ENCODE peak calls at places on chromosomes 11 and 22, in six cellular contexts. H is mesendoderm, U is psoas muscle, V is lung, J is dorsolateral prefrontal cortex, K is bronchial epithelial cell. A is an unnamed sample.

GRCh38 chr22:30208631-30209603 is 37.6 kb downstream of the LIF start:
- DNase-seq in V (no peak), U (peak), H (peak), J (no peak), K (no peak), A (no peak)

GRCh38 chr11:120182790-120183491 is 27.9 kb upstream of the OAF start:
- DNase-seq in J (peak), H (peak), V (peak), K (peak), U (peak), A (no peak)

GRCh38 chr11:103633037-103633788 is 403.2 kb upstream of the DDI1 start:
- DNase-seq in U (no peak), J (no peak), K (no peak), H (peak), V (no peak), A (no peak)

GRCh38 chr11:33375688-33376311 is 118.6 kb downstream of the HIPK3 start:
- DNase-seq in H (peak), V (no peak), U (no peak), K (no peak), J (no peak), A (peak)

GRCh38 chr11:102633385-102634026 is 8.4 kb upstream of the MMP20 start:
- DNase-seq in K (no peak), J (no peak), U (no peak), V (no peak), H (no peak), A (no peak)

GRCh38 chr22:17339095-17339693 is 30.1 kb upstream of the CECR2 start:
- DNase-seq in V (no peak), H (peak), J (no peak), U (peak), K (peak), A (no peak)

GRCh38 chr22:29251265-29251664 is 16.5 kb downstream of the RHBDD3 start:
- DNase-seq in J (no peak), V (no peak), H (no peak), U (no peak), K (no peak), A (no peak)

GRCh38 chr11:11579012-11579755 is 42.6 kb downstream of the GALNT18 start:
- DNase-seq in J (no peak), V (peak), U (no peak), K (no peak), H (no peak), A (no peak)

GRCh38 chr11:7904910-7905309 is 26.2 kb downstream of the OR10A6 start:
- DNase-seq in K (peak), U (no peak), V (no peak), J (no peak), H (peak), A (no peak)

GRCh38 chr22:23065495-23066122 is 4.7 kb upstream of the GNAZ start:
- DNase-seq in H (no peak), U (peak), J (peak), K (no peak), V (no peak), A (no peak)

GRCh38 chr11:116422976-116423375 is 349.8 kb downstream of the BUD13 start:
- DNase-seq in H (peak), U (no peak), K (no peak), J (no peak), V (no peak), A (no peak)

GRCh38 chr11:107275632-107276031 is 182.0 kb downstream of the CWF19L2 start:
- DNase-seq in V (no peak), U (no peak), K (peak), H (no peak), J (no peak), A (no peak)

GRCh38 chr11:110147965-110148709 is 54.9 kb downstream of the ZC3H12C start:
- DNase-seq in V (no peak), K (peak), U (no peak), H (peak), J (no peak), A (no peak)

GRCh38 chr11:12174145-12175143 is 64.1 kb downstream of the MICAL2 start:
- DNase-seq in K (peak), J (no peak), H (no peak), V (no peak), U (no peak), A (no peak)

GRCh38 chr11:2390871-2391662 is 9.5 kb upstream of the TSSC4 start:
- DNase-seq in H (peak), U (no peak), V (no peak), K (no peak), J (no peak), A (peak)

GRCh38 chr11:74682731-74683278 is 48.4 kb downstream of the CHRDL2 start:
- DNase-seq in K (no peak), J (no peak), U (no peak), V (no peak), H (no peak), A (no peak)

GRCh38 chr11:36191941-36192340 is 97.3 kb downstream of the COMMD9 start:
- DNase-seq in H (no peak), V (no peak), K (no peak), U (no peak), J (no peak), A (no peak)

GRCh38 chr11:36186340-36186739 is 102.9 kb downstream of the COMMD9 start:
- DNase-seq in H (no peak), J (no peak), K (peak), U (no peak), V (no peak), A (no peak)

GRCh38 chr11:36187618-36188017 is 101.6 kb downstream of the COMMD9 start:
- DNase-seq in H (no peak), J (no peak), K (no peak), V (peak), U (no peak), A (no peak)

GRCh38 chr11:36186797-36187196 is 102.4 kb downstream of the COMMD9 start:
- DNase-seq in K (no peak), J (no peak), V (peak), U (no peak), H (no peak), A (peak)
- H3K4me3 ChIP-seq in K (no peak), J (no peak), V (no peak), U (no peak), H (no peak), A (no peak)

DNA sequence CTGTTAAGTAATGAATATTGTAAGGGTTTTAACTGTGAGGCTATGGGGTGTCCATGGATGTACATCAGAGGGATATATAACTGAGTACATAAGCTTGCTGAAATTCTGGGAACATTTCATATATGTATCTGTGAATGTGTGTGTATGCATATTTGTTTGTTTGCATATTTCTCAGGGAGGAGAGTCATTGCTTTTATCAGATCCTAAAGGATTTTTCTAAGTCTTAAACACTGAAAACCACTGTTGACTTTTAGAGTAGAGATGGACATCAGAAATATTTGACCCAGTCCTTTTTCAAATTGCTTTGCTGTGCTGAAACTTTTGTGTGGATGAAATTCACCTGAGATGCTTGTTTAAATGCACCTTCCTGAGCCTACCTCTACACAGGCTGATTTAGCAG is 410.6 kb downstream of the METTL15 start:
- DNase-seq in J (no peak), H (no peak), U (no peak), V (no peak), K (no peak), A (no peak)
- H3K4me3 ChIP-seq in J (no peak), H (no peak), U (no peak), V (no peak), K (no peak), A (no peak)

GRCh38 chr11:58560842-58561241 is 14.8 kb downstream of the LPXN start:
- DNase-seq in V (no peak), K (no peak), U (no peak), J (no peak), H (no peak), A (no peak)
- H3K4me3 ChIP-seq in V (no peak), K (no peak), U (no peak), J (no peak), H (no peak), A (no peak)

GRCh38 chr22:46576556-46577351 is 39.3 kb upstream of the CELSR1 start:
- DNase-seq in U (peak), K (no peak), V (no peak), J (no peak), H (peak), A (peak)
- H3K4me3 ChIP-seq in U (peak), K (peak), V (peak), J (peak), H (peak), A (peak)

GRCh38 chr11:42772886-42773285 is 538.9 kb upstream of the API5 start:
- DNase-seq in V (no peak), K (no peak), H (peak), J (no peak), U (no peak), A (no peak)

GRCh38 chr11:42770444-42771065 is 541.2 kb upstream of the API5 start:
- DNase-seq in V (no peak), K (peak), H (peak), J (peak), U (no peak), A (peak)

GRCh38 chr11:42766191-42766590 is 545.6 kb upstream of the API5 start:
- DNase-seq in H (no peak), J (no peak), U (no peak), V (no peak), K (no peak), A (no peak)

GRCh38 chr11:42764936-42765335 is 546.9 kb upstream of the API5 start:
- DNase-seq in J (no peak), U (no peak), H (no peak), V (no peak), K (no peak), A (no peak)

GRCh38 chr11:42768576-42768975 is 543.2 kb upstream of the API5 start:
- DNase-seq in H (no peak), V (no peak), J (no peak), U (no peak), K (no peak), A (no peak)
- H3K4me3 ChIP-seq in H (no peak), V (no peak), J (no peak), U (no peak), K (no peak), A (no peak)

DNA sequence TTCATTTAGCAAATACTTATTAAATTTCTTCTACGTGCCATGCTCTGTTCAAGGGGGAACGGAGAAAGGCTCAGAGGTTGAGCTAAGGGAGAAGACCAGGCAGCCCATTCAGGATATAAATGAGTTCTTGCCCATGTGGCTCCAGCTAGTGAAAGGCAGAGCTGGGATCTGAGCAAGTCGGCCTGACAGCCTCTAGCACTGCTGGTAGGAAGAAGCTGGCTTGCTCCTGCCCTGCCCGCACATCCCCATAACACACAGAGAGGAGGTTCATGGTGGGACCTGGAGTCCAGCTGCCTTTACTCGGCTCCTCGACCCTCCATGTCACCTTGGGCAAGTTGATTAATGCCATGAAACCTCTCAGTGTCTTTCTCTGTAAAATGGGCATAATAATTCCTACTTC is 2.0 kb downstream of the SLC15A3 start:
- DNase-seq in J (no peak), H (no peak), K (no peak), U (no peak), V (no peak), A (peak)
- H3K4me3 ChIP-seq in J (peak), H (no peak), K (no peak), U (peak), V (no peak), A (peak)

DNA sequence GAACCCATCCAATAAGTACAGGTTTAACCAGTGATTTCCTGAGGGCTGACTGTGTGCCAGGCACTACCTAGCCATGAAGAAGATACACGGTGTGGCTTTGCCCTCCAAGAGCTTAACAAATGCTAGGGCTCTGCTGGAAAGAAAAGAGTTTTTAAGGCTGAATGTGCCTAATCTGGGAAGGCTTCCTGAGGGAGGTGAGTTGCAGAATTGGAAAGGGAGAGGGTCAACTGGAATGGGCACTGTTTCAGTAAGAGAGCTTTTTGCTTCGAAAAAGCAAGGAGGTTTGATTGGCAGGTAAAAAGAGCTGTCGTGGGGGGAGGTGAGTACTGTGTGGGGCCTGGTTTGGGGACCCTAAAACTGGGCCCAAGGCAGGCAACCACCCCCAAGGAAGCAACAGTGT is 2.7 kb downstream of the FAM83F start:
- DNase-seq in V (no peak), H (no peak), K (no peak), U (no peak), J (no peak), A (no peak)
- H3K4me3 ChIP-seq in V (no peak), H (no peak), K (no peak), U (no peak), J (no peak), A (no peak)

DNA sequence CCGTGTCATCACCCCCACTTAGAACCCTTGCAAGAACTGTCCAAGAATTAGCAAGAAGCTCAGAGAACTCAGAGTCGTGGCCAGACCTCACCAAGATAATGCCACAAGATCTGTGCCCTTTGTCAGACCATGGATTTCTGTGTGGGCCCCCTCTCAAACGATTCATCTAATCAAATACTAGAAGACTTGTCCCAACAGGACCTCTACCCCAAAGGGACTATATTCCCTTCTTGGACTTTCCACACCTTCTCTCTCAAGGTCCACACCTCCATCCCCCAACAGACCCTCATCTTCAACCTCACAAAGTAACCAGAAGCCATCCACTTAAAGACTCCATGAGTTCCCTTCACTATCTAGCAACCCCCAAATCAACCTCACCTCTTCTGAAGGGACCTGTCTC is 2.8 kb downstream of the POLR3H start:
- DNase-seq in H (no peak), K (no peak), U (no peak), V (no peak), J (no peak), A (no peak)
- H3K4me3 ChIP-seq in H (no peak), K (no peak), U (no peak), V (no peak), J (peak), A (no peak)

GRCh38 chr22:43441216-43441615 is 29.4 kb downstream of the MPPED1 start:
- DNase-seq in U (no peak), K (no peak), V (no peak), H (no peak), J (no peak), A (no peak)

GRCh38 chr22:43440556-43440955 is 28.7 kb downstream of the MPPED1 start:
- DNase-seq in J (no peak), K (no peak), U (no peak), H (no peak), V (no peak), A (no peak)

GRCh38 chr22:43439368-43440102 is 27.7 kb downstream of the MPPED1 start:
- DNase-seq in U (no peak), V (no peak), H (no peak), J (no peak), K (no peak), A (no peak)

GRCh38 chr22:43438666-43439347 is 27.0 kb downstream of the MPPED1 start:
- DNase-seq in V (no peak), H (no peak), K (no peak), U (no peak), J (no peak), A (no peak)

DNA sequence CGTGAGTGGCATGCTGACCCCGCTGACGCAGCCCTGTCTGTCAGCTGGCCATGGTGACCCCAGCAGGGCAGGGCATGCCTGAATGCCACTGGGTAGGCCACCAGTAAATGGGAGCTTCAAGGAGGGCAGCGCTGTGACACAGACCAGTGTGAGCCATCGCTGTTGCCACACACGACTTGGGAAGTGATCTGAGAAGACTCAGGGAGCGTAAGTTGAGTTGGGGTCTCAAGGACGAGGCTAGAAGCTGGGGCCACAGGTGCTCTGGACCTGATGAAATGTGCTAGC is 28.2 kb downstream of the MPPED1 start:
- DNase-seq in H (no peak), K (no peak), J (no peak), V (no peak), U (no peak), A (no peak)
- H3K4me3 ChIP-seq in H (no peak), K (no peak), J (no peak), V (no peak), U (no peak), A (no peak)

DNA sequence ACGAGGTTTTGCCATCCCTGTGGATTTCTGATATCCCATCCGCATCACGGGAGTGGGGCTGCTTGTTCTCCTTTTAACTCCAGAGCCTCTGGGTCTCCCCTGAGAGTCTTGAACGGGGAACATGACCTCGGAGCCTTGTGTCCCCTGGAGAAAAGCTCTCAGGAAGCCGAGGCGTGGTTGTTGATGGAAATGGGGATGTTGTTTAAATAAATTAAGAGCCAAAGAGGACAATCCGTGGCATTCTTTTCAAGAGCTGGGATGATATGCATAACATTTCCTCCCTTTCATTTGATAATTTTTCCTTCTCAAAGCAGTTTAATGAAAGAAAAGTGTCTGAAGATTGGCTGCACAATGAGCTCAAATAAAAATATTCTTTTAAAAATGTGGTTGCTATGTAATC is 14.2 kb downstream of the TSPAN18 start:
- DNase-seq in H (no peak), J (no peak), U (no peak), K (no peak), V (no peak), A (no peak)
- H3K4me3 ChIP-seq in H (no peak), J (no peak), U (no peak), K (no peak), V (no peak), A (no peak)